ENCODE peak calls at places on chromosomes 5 and 9, in ten cellular contexts. R is Peyer's patch; W is CD4-positive, CD25-positive, alpha-beta regulatory T cell; N is K562; Z is upper lobe of right lung; B is adrenal gland; A is right atrium auricular region; V is pancreas; C is small intestine; P is suprapubic skin. L is an unnamed sample.
A peak's percentile ranks its signal among the peaks of the same experiment; 100 is the strongest.

GRCh38 chr9:126327016-126327749 is 554 bp downstream of the MVB12B start:
- DNase-seq in R (peak; percentile 52), W (no peak), N (no peak), Z (peak; percentile 68), B (no peak), A (no peak), V (peak; percentile 69), C (no peak), P (peak; percentile 75), L (no peak)

GRCh38 chr5:134249469-134250379 is 23.9 kb upstream of the PPP2CA start:
- DNase-seq in R (peak; percentile 47), W (no peak), N (peak; percentile 46), Z (peak; percentile 67), B (peak; percentile 50), A (no peak), V (no peak), C (no peak), P (no peak), L (no peak)

GRCh38 chr5:124742983-124743533 is 3.4 kb downstream of the ZNF608 start:
- DNase-seq in R (peak; percentile 58), W (no peak), N (no peak), Z (no peak), B (peak; percentile 54), A (peak; percentile 70), V (no peak), C (peak; percentile 58), P (no peak), L (peak; percentile 81)

GRCh38 chr9:115883467-115884329 is 269.9 kb upstream of the PAPPA start:
- DNase-seq in R (no peak), W (peak; percentile 1), N (no peak), Z (no peak), B (no peak), A (no peak), V (no peak), C (peak; percentile 24), P (no peak), L (no peak)

GRCh38 chr5:73733219-73733618 is 107.2 kb downstream of the ARHGEF28 start:
- DNase-seq in R (no peak), W (no peak), N (no peak), Z (no peak), B (no peak), A (no peak), V (no peak), C (no peak), P (no peak), L (no peak)

GRCh38 chr9:137087409-137087925 is 682 bp downstream of the MAN1B1 start:
- DNase-seq in R (peak; percentile 58), W (peak; percentile 61), N (peak; percentile 25), Z (no peak), B (peak; percentile 48), A (no peak), V (no peak), C (peak; percentile 17), P (peak; percentile 80), L (no peak)

GRCh38 chr5:177310757-177311173 is 933 bp downstream of the MXD3 start:
- DNase-seq in R (peak; percentile 77), W (peak; percentile 69), N (peak; percentile 33), Z (no peak), B (no peak), A (no peak), V (peak; percentile 47), C (peak; percentile 40), P (no peak), L (no peak)

GRCh38 chr9:117494401-117495130 is 79.7 kb upstream of the ASTN2 start:
- DNase-seq in R (no peak), W (no peak), N (no peak), Z (no peak), B (no peak), A (no peak), V (no peak), C (peak; percentile 53), P (no peak), L (no peak)

GRCh38 chr9:75359638-75360037 is 271.3 kb downstream of the OSTF1 start:
- DNase-seq in R (no peak), W (no peak), N (no peak), Z (no peak), B (no peak), A (no peak), V (no peak), C (no peak), P (no peak), L (no peak)
- H3K9me3 ChIP-seq in R (no peaks in the 10 kb centered on the region), W (peaks cover under 1% of the 10 kb centered on the region), N (no peaks in the 10 kb centered on the region), Z (no peaks in the 10 kb centered on the region), B (no peaks in the 10 kb centered on the region), A (peaks cover 16% of the 10 kb centered on the region), V (no peaks in the 10 kb centered on the region), C (no peaks in the 10 kb centered on the region), P (peaks cover 6% of the 10 kb centered on the region), L (no peaks in the 10 kb centered on the region)

GRCh38 chr9:134196911-134197310 is 32.5 kb upstream of the RNU6ATAC start:
- DNase-seq in R (no peak), W (no peak), N (no peak), Z (peak; percentile 17), B (no peak), A (no peak), V (peak; percentile 28), C (no peak), P (peak; percentile 47), L (no peak)

GRCh38 chr9:134192311-134192950 is 28.1 kb upstream of the RNU6ATAC start:
- DNase-seq in R (no peak), W (no peak), N (no peak), Z (peak; percentile 55), B (peak; percentile 14), A (no peak), V (peak; percentile 43), C (no peak), P (peak; percentile 70), L (no peak)

GRCh38 chr9:134192951-134193731 is 28.8 kb upstream of the RNU6ATAC start:
- DNase-seq in R (no peak), W (no peak), N (no peak), Z (peak; percentile 74), B (peak; percentile 15), A (no peak), V (peak; percentile 55), C (no peak), P (peak; percentile 62), L (peak; percentile 35)

GRCh38 chr9:134191455-134192209 is 27.3 kb upstream of the RNU6ATAC start:
- DNase-seq in R (no peak), W (no peak), N (no peak), Z (peak; percentile 25), B (peak; percentile 9), A (no peak), V (peak; percentile 31), C (no peak), P (peak; percentile 52), L (no peak)

GRCh38 chr9:134193912-134194535 is 29.7 kb upstream of the RNU6ATAC start:
- DNase-seq in R (no peak), W (no peak), N (no peak), Z (peak; percentile 37), B (peak; percentile 17), A (no peak), V (no peak), C (no peak), P (peak; percentile 56), L (peak; percentile 34)
- H3K4me1 ChIP-seq in R (no peaks in the 10 kb centered on the region), W (peaks cover 17% of the 10 kb centered on the region), N (no peaks in the 10 kb centered on the region), Z (no peaks in the 10 kb centered on the region), B (no peaks in the 10 kb centered on the region), A (no peaks in the 10 kb centered on the region), V (no peaks in the 10 kb centered on the region), C (no peaks in the 10 kb centered on the region), P (no peaks in the 10 kb centered on the region), L (no peaks in the 10 kb centered on the region)

GRCh38 chr9:128145951-128146351 is 3.3 kb upstream of the LCN2 start:
- DNase-seq in R (no peak), W (no peak), N (peak; percentile 10), Z (no peak), B (no peak), A (no peak), V (peak; percentile 48), C (no peak), P (no peak), L (no peak)
- H3K27me3 ChIP-seq in R (no peaks in the 10 kb centered on the region), W (no peaks in the 10 kb centered on the region), N (no peaks in the 10 kb centered on the region), Z (no peaks in the 10 kb centered on the region), B (no peaks in the 10 kb centered on the region), A (no peaks in the 10 kb centered on the region), V (no peaks in the 10 kb centered on the region), C (no peaks in the 10 kb centered on the region), P (no peaks in the 10 kb centered on the region), L (no peaks in the 10 kb centered on the region)

GRCh38 chr5:30436718-30437117 is 756.8 kb upstream of the CDH6 start:
- DNase-seq in R (no peak), W (no peak), N (no peak), Z (no peak), B (no peak), A (no peak), V (no peak), C (no peak), P (no peak), L (no peak)

DNA sequence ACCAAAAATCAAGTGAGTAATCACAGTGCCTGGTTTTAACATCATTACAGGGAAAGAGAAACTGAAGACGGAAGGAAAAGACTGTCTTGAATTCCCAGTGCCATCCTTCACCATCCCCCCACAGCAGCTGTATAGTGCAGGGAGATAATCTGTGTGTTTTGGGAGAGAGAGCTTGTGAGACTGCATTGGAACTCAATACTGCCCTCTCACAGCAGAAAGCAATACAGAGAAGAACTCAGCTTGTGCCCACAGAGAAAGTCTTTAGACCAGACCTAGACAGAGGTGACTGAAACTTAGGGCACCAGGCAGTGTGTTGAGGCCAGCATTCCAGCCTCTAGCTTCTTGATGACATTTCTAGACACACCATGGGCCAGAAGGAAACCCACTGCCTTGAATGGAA is 754.7 kb upstream of the CDH6 start:
- DNase-seq in R (no peak), W (no peak), N (no peak), Z (no peak), B (no peak), A (no peak), V (no peak), C (no peak), P (no peak), L (no peak)
- H3K9me3 ChIP-seq in R (no peaks in the 10 kb centered on the region), W (peaks cover 4% of the 10 kb centered on the region), N (no peaks in the 10 kb centered on the region), Z (no peaks in the 10 kb centered on the region), B (no peaks in the 10 kb centered on the region), A (peaks cover 18% of the 10 kb centered on the region), V (no peaks in the 10 kb centered on the region), C (no peaks in the 10 kb centered on the region), P (peaks cover 6% of the 10 kb centered on the region), L (peaks cover 2% of the 10 kb centered on the region)

GRCh38 chr5:148833925-148834324 is 7.5 kb downstream of the ADRB2 start:
- DNase-seq in R (no peak), W (no peak), N (no peak), Z (no peak), B (no peak), A (no peak), V (no peak), C (no peak), P (no peak), L (no peak)
- H3K4me1 ChIP-seq in R (peaks cover 19% of the 10 kb centered on the region), W (peaks cover 3% of the 10 kb centered on the region), N (no peaks in the 10 kb centered on the region), Z (peaks cover 44% of the 10 kb centered on the region), B (no peaks in the 10 kb centered on the region), A (no peaks in the 10 kb centered on the region), V (no peaks in the 10 kb centered on the region), C (no peaks in the 10 kb centered on the region), P (peaks cover 59% of the 10 kb centered on the region), L (peaks cover 32% of the 10 kb centered on the region)

GRCh38 chr5:149118463-149118862 is 22.8 kb upstream of the ABLIM3 start:
- DNase-seq in R (no peak), W (no peak), N (peak; percentile 1), Z (no peak), B (no peak), A (no peak), V (no peak), C (no peak), P (no peak), L (no peak)
- H3K27me3 ChIP-seq in R (no peaks in the 10 kb centered on the region), W (peaks cover 8% of the 10 kb centered on the region), N (peaks cover 27% of the 10 kb centered on the region), Z (no peaks in the 10 kb centered on the region), B (peaks cover 6% of the 10 kb centered on the region), A (no peaks in the 10 kb centered on the region), V (no peaks in the 10 kb centered on the region), C (peaks cover 3% of the 10 kb centered on the region), P (peaks cover 3% of the 10 kb centered on the region), L (no peaks in the 10 kb centered on the region)